ENCODE peak calls at places on chromosomes 7 and 10, in five cellular contexts. X is OCI-LY7, I is IMR-90, L is endothelial cell of umbilical vein, S is mammary epithelial cell. R is an unnamed sample.

GRCh38 chr10:119408969-119409371 is 133.5 kb downstream of the RGS10 start:
- DNase-seq in L (peak), X (no peak), I (peak), S (no peak), R (no peak)

GRCh38 chr10:59970396-59971368 is 64.3 kb upstream of the CCDC6 start:
- DNase-seq in X (peak), S (no peak), I (no peak), L (no peak), R (no peak)

GRCh38 chr10:71921319-71922027 is 42.7 kb upstream of the CHST3 start:
- DNase-seq in S (no peak), I (no peak), X (no peak), L (no peak), R (no peak)

GRCh38 chr7:30247546-30248386 is 36.6 kb upstream of the ZNRF2 start:
- DNase-seq in I (no peak), L (no peak), X (peak), S (no peak), R (no peak)

GRCh38 chr10:9825491-9826018 is 1192.1 kb upstream of the CELF2 start:
- DNase-seq in L (peak), X (no peak), S (no peak), I (peak), R (no peak)

GRCh38 chr7:69778138-69778537 is 179.9 kb downstream of the AUTS2 start:
- DNase-seq in X (no peak), L (no peak), S (no peak), I (no peak), R (no peak)

GRCh38 chr7:90530263-90530662 is 60.8 kb downstream of the PTTG1IP2 start:
- DNase-seq in L (no peak), S (peak), X (no peak), I (peak), R (no peak)

GRCh38 chr10:24652381-24652957 is 71.2 kb downstream of the ARHGAP21 start:
- DNase-seq in X (no peak), L (no peak), S (no peak), I (no peak), R (no peak)

GRCh38 chr10:133140417-133141143 is 19.4 kb upstream of the KNDC1 start:
- DNase-seq in I (no peak), X (no peak), S (no peak), L (no peak), R (no peak)

GRCh38 chr7:80054356-80054755 is 80.3 kb upstream of the GNAI1 start:
- DNase-seq in L (no peak), S (peak), I (peak), X (no peak), R (peak)

GRCh38 chr7:28813238-28813962 is 144.7 kb downstream of the TRIL start:
- DNase-seq in X (no peak), S (no peak), I (no peak), L (no peak), R (no peak)

GRCh38 chr10:119246862-119247549 is 39.6 kb downstream of the GRK5 start:
- DNase-seq in S (no peak), X (no peak), L (peak), I (peak), R (peak)

GRCh38 chr7:107232568-107233090 is 63.8 kb downstream of the HBP1 start:
- DNase-seq in L (no peak), I (peak), S (peak), X (no peak), R (peak)

GRCh38 chr7:156192921-156193320 is 380.7 kb upstream of the SHH start:
- DNase-seq in L (no peak), X (no peak), I (no peak), S (no peak), R (peak)

GRCh38 chr7:90626011-90626410 is 29.9 kb downstream of the CDK14 start:
- DNase-seq in X (no peak), S (peak), I (peak), L (peak), R (peak)

GRCh38 chr7:111126987-111127386 is 36.1 kb downstream of the LRRN3 start:
- DNase-seq in L (peak), S (peak), X (no peak), I (peak), R (peak)

GRCh38 chr7:66366701-66367100 is 161.6 kb downstream of the TPST1 start:
- DNase-seq in X (no peak), S (no peak), L (no peak), I (no peak), R (no peak)

GRCh38 chr10:74255214-74255613 is 104.2 kb downstream of the ADK start:
- DNase-seq in S (peak), X (no peak), L (no peak), I (no peak), R (peak)

GRCh38 chr7:27689045-27689877 is 26.6 kb upstream of the HIBADH start:
- DNase-seq in L (peak), S (peak), X (peak), I (peak), R (peak)

GRCh38 chr7:17299477-17299991 is 1.1 kb downstream of the AHR start:
- DNase-seq in I (peak), X (no peak), L (peak), S (peak), R (peak)

GRCh38 chr7:28953628-28954027 is 4.5 kb downstream of the TRIL start:
- DNase-seq in S (no peak), I (peak), L (peak), X (no peak), R (no peak)

GRCh38 chr10:86348321-86349210 is 18.0 kb downstream of the GRID1 start:
- DNase-seq in S (no peak), L (no peak), X (no peak), I (no peak), R (peak)
- H3K4me2 ChIP-seq in S (no peak), L (no peak), X (no peak), I (no peak), R (no peak)

GRCh38 chr10:38979535-38979934 is 885.4 kb downstream of the ZNF37A start:
- DNase-seq in I (no peak), S (no peak), X (no peak), L (no peak), R (no peak)
- H3K4me2 ChIP-seq in I (no peak), S (no peak), X (no peak), L (no peak), R (no peak)

DNA sequence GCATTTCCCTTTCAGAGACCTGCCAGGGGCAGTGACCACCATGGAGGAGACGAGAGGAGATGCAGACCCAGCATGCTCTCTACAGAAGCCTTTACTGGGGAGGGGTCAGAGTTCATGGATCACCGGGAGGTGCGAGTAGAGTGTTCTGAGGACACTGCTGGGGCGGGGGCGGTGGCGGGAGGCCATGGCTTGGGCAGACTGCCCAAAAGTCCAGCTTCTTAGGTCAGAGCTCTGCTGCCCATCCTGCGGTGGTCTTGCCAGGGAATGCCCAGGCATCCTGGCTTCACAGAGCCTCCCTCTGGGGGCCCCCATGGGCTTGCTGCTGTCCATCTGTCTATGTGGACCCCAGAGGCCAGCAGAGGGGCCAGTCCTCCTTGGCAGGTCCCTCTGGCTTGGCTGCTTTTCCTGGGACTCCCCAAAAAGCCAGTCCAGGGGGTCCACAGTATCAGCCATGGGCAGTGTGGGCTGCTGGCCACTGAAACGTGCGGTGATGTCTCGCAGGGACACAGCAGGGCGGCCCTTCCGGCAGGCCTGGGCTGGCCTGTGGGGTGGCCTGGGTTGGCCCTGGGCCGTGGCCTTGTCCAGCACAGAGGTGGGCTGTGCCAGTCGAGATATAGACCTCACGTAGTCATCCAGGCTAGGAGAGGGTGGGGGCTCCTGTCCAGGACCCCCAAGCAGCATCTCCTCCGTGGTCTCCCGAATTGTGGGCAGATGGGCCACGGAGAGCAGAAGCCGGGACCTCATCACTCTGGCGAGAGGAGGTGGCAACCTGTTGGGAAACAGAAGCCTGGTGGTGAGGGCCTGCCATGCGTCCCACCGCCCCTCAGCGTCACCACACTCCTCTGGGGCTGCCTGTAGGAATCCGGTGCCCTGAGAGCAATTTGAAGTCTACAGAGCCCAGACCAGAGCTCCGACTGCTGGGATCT is 1.1 kb downstream of the DEPP1 start:
- DNase-seq in L (no peak), X (no peak), I (no peak), S (no peak), R (no peak)
- H3K4me2 ChIP-seq in L (peak), X (no peak), I (peak), S (peak), R (peak)

DNA sequence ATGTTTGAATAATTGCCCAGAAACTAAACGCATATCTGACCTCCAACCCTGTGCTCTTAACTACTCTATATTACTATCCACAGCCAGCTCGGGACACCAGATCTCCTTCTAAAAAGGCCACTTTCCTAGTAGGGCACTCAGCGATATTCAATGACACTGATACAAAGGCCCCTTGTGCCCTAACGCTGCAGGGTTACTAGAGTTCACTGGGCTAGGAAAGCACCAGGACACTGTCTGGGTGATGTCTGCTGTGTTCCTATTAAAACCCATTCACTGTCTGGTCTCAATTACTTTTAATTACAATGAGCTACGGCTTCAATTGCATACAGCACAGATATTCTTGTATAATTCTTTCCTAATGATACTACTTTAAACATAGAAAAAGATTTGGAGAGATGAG is 91.7 kb downstream of the SORCS1 start:
- DNase-seq in L (no peak), I (no peak), S (no peak), X (no peak), R (no peak)
- H3K4me2 ChIP-seq in L (no peak), I (no peak), S (no peak), X (no peak), R (no peak)

R was measured in PC-3.